ENCODE peak calls at places on chromosomes 3 and 15, in five cellular contexts. E is transverse colon, I is spleen, B is HCT116, D is upper lobe of left lung. L is an unnamed sample.

GRCh38 chr3:5019411-5020261 is 40.4 kb downstream of the BHLHE40 start:
- DNase-seq in B (no peak), D (peak), I (peak), E (peak), L (peak)

GRCh38 chr3:122546151-122546550 is 17.9 kb downstream of the PARP9 start:
- DNase-seq in I (no peak), E (no peak), B (no peak), D (no peak), L (no peak)

GRCh38 chr3:171809513-171810277 is 588 bp downstream of the PLD1 start:
- DNase-seq in I (peak), E (peak), D (peak), B (no peak), L (peak)

GRCh38 chr3:122247087-122247824 is 63.8 kb downstream of the CASR start:
- DNase-seq in E (no peak), B (no peak), D (peak), I (peak), L (no peak)

GRCh38 chr3:53328750-53329149 is 18.6 kb downstream of the DCP1A start:
- DNase-seq in E (no peak), D (no peak), I (no peak), B (no peak), L (no peak)

GRCh38 chr3:4826237-4827100 is 152.8 kb upstream of the BHLHE40 start:
- DNase-seq in D (peak), E (peak), B (no peak), I (no peak), L (peak)

GRCh38 chr15:81271761-81272644 is 51.9 kb downstream of the STARD5 start:
- DNase-seq in D (no peak), B (no peak), I (no peak), E (no peak), L (no peak)

GRCh38 chr3:13571264-13571663 is 22.3 kb downstream of the FBLN2 start:
- DNase-seq in B (no peak), I (no peak), E (no peak), D (no peak), L (no peak)

GRCh38 chr3:136042608-136043221 is 77.2 kb downstream of the PPP2R3A start:
- DNase-seq in D (no peak), I (no peak), E (no peak), B (peak), L (no peak)

GRCh38 chr3:188845514-188845913 is 326.3 kb upstream of the TPRG1 start:
- DNase-seq in B (no peak), E (no peak), D (no peak), I (no peak), L (no peak)

GRCh38 chr3:102979682-102980378 is 545.0 kb downstream of the ZPLD1 start:
- DNase-seq in B (peak), I (no peak), D (peak), E (peak), L (peak)

GRCh38 chr3:194141415-194142155 is 5.6 kb downstream of the HES1 start:
- DNase-seq in I (peak), D (peak), E (peak), B (peak), L (peak)

GRCh38 chr3:113758389-113759029 is 11.7 kb downstream of the ATP6V1A start:
- DNase-seq in D (no peak), I (no peak), B (no peak), E (no peak), L (no peak)

GRCh38 chr15:65312400-65312916 is 8.0 kb downstream of the RNU5B-1 start:
- DNase-seq in D (no peak), B (no peak), E (no peak), I (peak), L (no peak)

GRCh38 chr3:128557531-128558280 is 64.7 kb upstream of the GATA2 start:
- DNase-seq in B (no peak), I (no peak), D (no peak), E (no peak), L (no peak)

GRCh38 chr15:95690631-95691340 is 639.7 kb upstream of the NR2F2 start:
- DNase-seq in D (no peak), B (no peak), E (no peak), I (no peak), L (no peak)

GRCh38 chr3:41418961-41419691 is 219.8 kb downstream of the CTNNB1 start:
- DNase-seq in D (no peak), E (no peak), B (peak), I (no peak), L (no peak)

GRCh38 chr15:66956672-66957540 is 108.5 kb upstream of the SMAD3 start:
- DNase-seq in B (no peak), E (no peak), D (no peak), I (no peak), L (no peak)

GRCh38 chr3:101189786-101190185 is 130.6 kb downstream of the IMPG2 start:
- DNase-seq in I (no peak), E (no peak), B (no peak), D (no peak), L (no peak)

GRCh38 chr3:19920401-19921075 is 13.5 kb downstream of the EFHB start:
- DNase-seq in B (no peak), E (no peak), D (no peak), I (no peak), L (no peak)

GRCh38 chr15:62163847-62164499 is 1.1 kb downstream of the C2CD4B start:
- DNase-seq in I (peak), B (no peak), D (no peak), E (peak), L (peak)

GRCh38 chr3:52216585-52217408 is 8.6 kb downstream of the TLR9 start:
- DNase-seq in D (peak), B (peak), E (peak), I (peak), L (peak)

DNA sequence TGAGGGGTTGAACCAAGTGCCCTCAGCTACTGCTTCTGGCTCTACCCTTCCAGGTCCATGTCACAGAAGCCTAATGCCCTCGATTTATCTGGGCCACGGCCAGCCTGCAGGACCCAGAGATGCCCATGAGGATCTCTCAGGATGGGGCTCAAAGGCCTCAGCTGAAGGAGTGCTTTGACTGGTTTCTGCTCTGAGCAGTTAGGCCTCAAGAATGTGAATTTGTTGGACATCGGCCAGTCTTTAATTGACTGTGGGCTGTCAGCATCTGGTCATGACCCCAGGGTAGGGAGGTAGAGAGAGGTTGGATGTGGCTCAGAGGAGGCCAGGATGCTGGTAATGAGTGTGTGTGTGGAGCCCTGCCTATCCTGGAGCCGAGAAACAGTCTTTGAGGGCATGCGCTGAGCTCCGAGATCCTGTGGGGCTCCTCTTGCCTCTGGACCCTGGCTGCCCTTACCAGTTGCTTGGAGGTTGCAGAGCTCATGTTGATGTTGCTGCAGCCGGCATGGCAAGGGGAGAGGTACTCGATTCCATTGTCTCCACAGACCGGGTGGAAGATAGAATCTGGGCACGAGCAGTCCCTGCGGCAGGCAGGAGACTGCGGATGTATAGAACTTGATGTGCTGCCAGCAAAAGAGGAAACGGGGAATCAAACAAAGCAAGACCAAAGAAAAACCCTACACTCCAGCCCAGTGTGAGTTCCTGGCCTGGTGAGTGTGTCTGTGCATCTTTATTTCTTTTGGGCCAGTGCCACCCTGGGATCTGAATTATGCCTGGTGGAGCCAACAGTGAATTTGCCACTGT is 49.2 kb upstream of the RAB6B start:
- DNase-seq in D (peak), I (peak), B (no peak), E (no peak), L (no peak)
- TF ChIP-seq POLR2AphosphoS5 in D (peak), I (no peak), B (no peak), E (peak), L (peak)

GRCh38 chr3:10883478-10884234 is 67.6 kb downstream of the SLC6A11 start:
- DNase-seq in B (peak), I (no peak), E (no peak), D (no peak), L (no peak)
- TF ChIP-seq CTCF in B (peak), I (peak), E (peak), D (no peak), L (no peak)

GRCh38 chr3:186786810-186787375 is 3.5 kb downstream of the EIF4A2 start:
- DNase-seq in E (no peak), D (no peak), I (no peak), B (no peak), L (no peak)
- TF ChIP-seq POLR2A in E (no peak), D (no peak), I (no peak), B (no peak), L (no peak)

GRCh38 chr15:68618339-68619302 is 39.8 kb downstream of the CORO2B start:
- DNase-seq in I (no peak), E (no peak), D (no peak), B (no peak), L (no peak)
- TF ChIP-seq POLR2AphosphoS5 in I (no peak), E (no peak), D (no peak), B (no peak), L (no peak)

GRCh38 chr3:150077107-150077506 is 106.4 kb upstream of the PFN2 start:
- DNase-seq in B (no peak), E (no peak), I (no peak), D (no peak), L (no peak)
- TF ChIP-seq CTCF in B (no peak), E (no peak), I (no peak), D (no peak), L (no peak)